ENCODE peak calls at places on chromosomes 4 and X, in four cellular contexts. N, C, R and L are unnamed samples.

GRCh38 chrX:118519411-118520205 is 24.0 kb downstream of the DOCK11 start:
- DNase-seq in N (no peak), C (no peak), R (no peak), L (no peak)

GRCh38 chrX:132474522-132474921 is 14.3 kb downstream of the MBNL3 start:
- DNase-seq in N (no peak), C (no peak), R (no peak), L (no peak)

GRCh38 chr4:34973632-34974312 is 1270.5 kb downstream of the ARAP2 start:
- DNase-seq in N (no peak), C (no peak), R (no peak), L (no peak)

GRCh38 chr4:11728165-11728564 is 299.5 kb upstream of the HS3ST1 start:
- DNase-seq in N (no peak), C (no peak), R (no peak), L (no peak)

GRCh38 chr4:26360864-26361263 is 40.0 kb downstream of the RBPJ start:
- DNase-seq in N (no peak), C (no peak), R (no peak), L (no peak)

GRCh38 chr4:174266416-174266815 is 17.1 kb downstream of the FBXO8 start:
- DNase-seq in N (no peak), C (no peak), R (no peak), L (no peak)

GRCh38 chr4:36053931-36054330 is 190.4 kb downstream of the ARAP2 start:
- DNase-seq in N (no peak), C (no peak), R (no peak), L (no peak)

GRCh38 chrX:49133759-49134158 is 10.2 kb upstream of the GPKOW start:
- DNase-seq in N (no peak), C (no peak), R (no peak), L (no peak)

GRCh38 chr4:153634737-153635353 is 49.2 kb upstream of the TLR2 start:
- DNase-seq in N (no peak), C (peak; percentile 9), R (no peak), L (peak; percentile 8)

GRCh38 chrX:29653721-29654120 is 561.6 kb upstream of the MAGEB2 start:
- DNase-seq in N (no peak), C (no peak), R (no peak), L (no peak)

GRCh38 chr4:54025582-54025981 is 38.8 kb downstream of the CHIC2 start:
- DNase-seq in N (no peak), C (no peak), R (no peak), L (no peak)

GRCh38 chr4:54032558-54033135 is 31.8 kb downstream of the CHIC2 start:
- DNase-seq in N (no peak), C (no peak), R (no peak), L (no peak)

GRCh38 chr4:54027311-54027710 is 37.1 kb downstream of the CHIC2 start:
- DNase-seq in N (no peak), C (no peak), R (no peak), L (no peak)
- H3K4me1 ChIP-seq in N (no peaks in the 10 kb centered on the region), C (peaks cover 9% of the 10 kb centered on the region), R (peaks cover 23% of the 10 kb centered on the region), L (no peaks in the 10 kb centered on the region)

DNA sequence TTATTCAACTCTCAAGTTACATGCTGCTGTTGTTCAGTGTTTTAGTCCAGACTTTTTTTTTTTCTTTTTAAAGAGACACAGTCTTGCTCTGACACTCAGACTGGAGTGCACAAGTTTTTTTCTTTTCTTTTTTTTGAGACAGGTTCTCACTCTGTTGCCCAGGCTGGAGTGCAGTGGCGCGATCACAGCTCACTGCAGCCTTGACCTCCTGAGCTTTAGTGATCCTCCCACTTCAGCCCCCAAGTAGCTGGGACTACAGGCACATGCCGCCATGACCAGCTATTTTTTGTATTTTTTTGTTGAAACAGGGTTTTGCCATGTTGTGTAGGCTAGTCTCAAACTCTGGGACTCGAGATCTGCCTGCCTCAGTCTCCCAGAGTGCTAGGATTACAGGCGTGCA is 11.9 kb downstream of the ADD1 start:
- DNase-seq in N (no peak), C (peak; percentile 63), R (no peak), L (no peak)
- H3K4me1 ChIP-seq in N (peaks cover 67% of the 10 kb centered on the region), C (peaks cover 95% of the 10 kb centered on the region), R (peaks cover 69% of the 10 kb centered on the region), L (peaks cover 9% of the 10 kb centered on the region)

GRCh38 chr4:2873329-2873728 is 29.7 kb downstream of the ADD1 start:
- DNase-seq in N (no peak), C (no peak), R (no peak), L (peak; percentile 82)

GRCh38 chr4:2869659-2870058 is 26.0 kb downstream of the ADD1 start:
- DNase-seq in N (no peak), C (no peak), R (no peak), L (peak; percentile 35)

GRCh38 chr4:2870098-2870497 is 26.5 kb downstream of the ADD1 start:
- DNase-seq in N (no peak), C (no peak), R (no peak), L (peak; percentile 27)

GRCh38 chr4:2871466-2871865 is 27.8 kb downstream of the ADD1 start:
- DNase-seq in N (no peak), C (no peak), R (no peak), L (no peak)

GRCh38 chr4:2871911-2872310 is 28.3 kb downstream of the ADD1 start:
- DNase-seq in N (no peak), C (no peak), R (no peak), L (no peak)
- H3K4me1 ChIP-seq in N (peaks cover 19% of the 10 kb centered on the region), C (peaks cover 75% of the 10 kb centered on the region), R (peaks cover 27% of the 10 kb centered on the region), L (peaks cover 18% of the 10 kb centered on the region)

GRCh38 chr4:54232151-54232688 is 3.1 kb downstream of the PDGFRA start:
- DNase-seq in N (no peak), C (no peak), R (no peak), L (no peak)

GRCh38 chr4:54231419-54232150 is 2.5 kb downstream of the PDGFRA start:
- DNase-seq in N (no peak), C (no peak), R (peak; percentile 48), L (no peak)

GRCh38 chr4:54229631-54230478 is 762 bp downstream of the PDGFRA start:
- DNase-seq in N (no peak), C (no peak), R (no peak), L (no peak)

GRCh38 chr4:54228563-54229501 is at the start of gene PDGFRA:
- DNase-seq in N (no peak), C (no peak), R (peak; percentile 58), L (no peak)

GRCh38 chr4:54230479-54231418 is 1.7 kb downstream of the PDGFRA start:
- DNase-seq in N (no peak), C (no peak), R (peak; percentile 31), L (no peak)
- H3K4me1 ChIP-seq in N (peaks cover 60% of the 10 kb centered on the region), C (peaks cover 45% of the 10 kb centered on the region), R (peaks cover 18% of the 10 kb centered on the region), L (peaks cover 2% of the 10 kb centered on the region)

GRCh38 chr4:113686950-113687718 is 74.4 kb downstream of the CAMK2D start:
- DNase-seq in N (no peak), C (peak; percentile 11), R (no peak), L (peak; percentile 44)
- H3K4me1 ChIP-seq in N (peaks cover 37% of the 10 kb centered on the region), C (peaks cover 42% of the 10 kb centered on the region), R (peaks cover 2% of the 10 kb centered on the region), L (peaks cover 5% of the 10 kb centered on the region)

DNA sequence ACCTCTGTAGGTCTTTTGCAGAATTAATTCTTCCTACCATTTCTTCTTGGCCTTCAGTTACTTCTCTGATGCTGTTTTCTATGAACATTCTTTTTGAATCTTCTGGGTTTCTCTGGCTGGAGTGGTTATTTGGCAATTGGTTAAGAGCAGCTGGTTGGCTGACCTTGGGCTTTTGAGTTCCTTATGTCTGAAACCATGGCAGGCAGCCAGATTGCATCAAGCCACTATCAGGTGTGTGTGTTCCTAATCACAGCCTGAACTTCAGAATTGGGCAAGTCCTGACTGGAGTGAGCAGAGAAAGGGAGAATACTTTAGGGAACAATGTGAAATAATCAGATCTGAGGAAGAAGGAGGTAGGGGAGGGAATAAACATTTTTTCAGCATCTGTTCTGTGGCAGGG is 90.2 kb downstream of the ARHGAP10 start:
- DNase-seq in N (no peak), C (peak; percentile 39), R (peak; percentile 95), L (peak; percentile 78)
- H3K4me1 ChIP-seq in N (no peaks in the 10 kb centered on the region), C (no peaks in the 10 kb centered on the region), R (peaks cover 21% of the 10 kb centered on the region), L (no peaks in the 10 kb centered on the region)

GRCh38 chr4:137531951-137532868 is at the start of gene PCDH18:
- DNase-seq in N (no peak), C (no peak), R (peak; percentile 83), L (peak; percentile 22)
- H3K4me1 ChIP-seq in N (peaks cover 3% of the 10 kb centered on the region), C (no peaks in the 10 kb centered on the region), R (no peaks in the 10 kb centered on the region), L (no peaks in the 10 kb centered on the region)

GRCh38 chr4:78652282-78652876 is 100.8 kb downstream of the ANXA3 start:
- DNase-seq in N (no peak), C (no peak), R (no peak), L (no peak)
- H3K4me1 ChIP-seq in N (peaks cover 9% of the 10 kb centered on the region), C (peaks cover 11% of the 10 kb centered on the region), R (no peaks in the 10 kb centered on the region), L (no peaks in the 10 kb centered on the region)